ENCODE peak calls at places on chromosome 16, in nine cellular contexts. One of them, this sample, is unnamed.

GRCh38 chr16:81636298-81636960 is 142.7 kb upstream of the PLCG2 start:
- DNase-seq in heart right ventricle: no peak
- DNase-seq in brain microvascular endothelial cell: no peak
- DNase-seq in GM23338: no peak
- DNase-seq in psoas muscle: no peak
- DNase-seq in GM10248: no peak
- DNase-seq in A549: no peak
- DNase-seq in epithelial cell of esophagus: no peak
- DNase-seq in endothelial cell: no peak
- DNase-seq in this sample: no peak

GRCh38 chr16:1002399-1003161 is 21.0 kb downstream of the SOX8 start:
- DNase-seq in heart right ventricle: no peak
- DNase-seq in brain microvascular endothelial cell: peak; percentile 79
- DNase-seq in GM23338: no peak
- DNase-seq in psoas muscle: peak; percentile 63
- DNase-seq in GM10248: no peak
- DNase-seq in A549: peak; percentile 90
- DNase-seq in epithelial cell of esophagus: peak; percentile 6
- DNase-seq in endothelial cell: no peak
- DNase-seq in this sample: no peak

GRCh38 chr16:89048087-89048729 is 45.4 kb upstream of the ACSF3 start:
- DNase-seq in heart right ventricle: no peak
- DNase-seq in brain microvascular endothelial cell: no peak
- DNase-seq in GM23338: peak; percentile 49
- DNase-seq in psoas muscle: peak; percentile 4
- DNase-seq in GM10248: no peak
- DNase-seq in A549: no peak
- DNase-seq in epithelial cell of esophagus: no peak
- DNase-seq in endothelial cell: no peak
- DNase-seq in this sample: peak; percentile 30

GRCh38 chr16:17328971-17329370 is 141.8 kb downstream of the XYLT1 start:
- DNase-seq in heart right ventricle: peak; percentile 19
- DNase-seq in brain microvascular endothelial cell: no peak
- DNase-seq in GM23338: no peak
- DNase-seq in psoas muscle: no peak
- DNase-seq in GM10248: no peak
- DNase-seq in A549: no peak
- DNase-seq in epithelial cell of esophagus: no peak
- DNase-seq in endothelial cell: no peak
- DNase-seq in this sample: no peak

GRCh38 chr16:55701442-55702319 is 45.9 kb downstream of the SLC6A2 start:
- DNase-seq in heart right ventricle: peak; percentile 36
- DNase-seq in brain microvascular endothelial cell: peak; percentile 20
- DNase-seq in GM23338: peak; percentile 74
- DNase-seq in psoas muscle: peak; percentile 58
- DNase-seq in GM10248: peak; percentile 60
- DNase-seq in A549: peak; percentile 47
- DNase-seq in epithelial cell of esophagus: peak; percentile 67
- DNase-seq in endothelial cell: peak; percentile 45
- DNase-seq in this sample: peak; percentile 62

GRCh38 chr16:4114257-4115208 is 1.7 kb downstream of the ADCY9 start:
- DNase-seq in heart right ventricle: peak; percentile 16
- DNase-seq in brain microvascular endothelial cell: no peak
- DNase-seq in GM23338: no peak
- DNase-seq in psoas muscle: no peak
- DNase-seq in GM10248: no peak
- DNase-seq in A549: no peak
- DNase-seq in epithelial cell of esophagus: no peak
- DNase-seq in endothelial cell: no peak
- DNase-seq in this sample: no peak

GRCh38 chr16:55297062-55297909 is 26.7 kb upstream of the IRX6 start:
- DNase-seq in heart right ventricle: no peak
- DNase-seq in brain microvascular endothelial cell: no peak
- DNase-seq in GM23338: peak; percentile 27
- DNase-seq in psoas muscle: peak; percentile 33
- DNase-seq in GM10248: no peak
- DNase-seq in A549: no peak
- DNase-seq in epithelial cell of esophagus: peak; percentile 87
- DNase-seq in endothelial cell: no peak
- DNase-seq in this sample: no peak

GRCh38 chr16:15548482-15548891 is 94.5 kb downstream of the MARF1 start:
- DNase-seq in heart right ventricle: no peak
- DNase-seq in brain microvascular endothelial cell: peak; percentile 18
- DNase-seq in GM23338: no peak
- DNase-seq in psoas muscle: no peak
- DNase-seq in GM10248: no peak
- DNase-seq in A549: peak; percentile 30
- DNase-seq in epithelial cell of esophagus: peak; percentile 31
- DNase-seq in endothelial cell: no peak
- DNase-seq in this sample: no peak

GRCh38 chr16:14360326-14361037 is 269.6 kb downstream of the PARN start:
- DNase-seq in heart right ventricle: no peak
- DNase-seq in brain microvascular endothelial cell: no peak
- DNase-seq in GM23338: no peak
- DNase-seq in psoas muscle: no peak
- DNase-seq in GM10248: no peak
- DNase-seq in A549: no peak
- DNase-seq in epithelial cell of esophagus: peak; percentile 67
- DNase-seq in endothelial cell: no peak
- DNase-seq in this sample: no peak

GRCh38 chr16:20901441-20902112 is 1.0 kb downstream of the LYRM1 start:
- DNase-seq in heart right ventricle: peak; percentile 50
- DNase-seq in brain microvascular endothelial cell: no peak
- DNase-seq in GM23338: peak; percentile 56
- DNase-seq in psoas muscle: peak; percentile 36
- DNase-seq in GM10248: peak; percentile 53
- DNase-seq in A549: peak; percentile 57
- DNase-seq in epithelial cell of esophagus: peak; percentile 89
- DNase-seq in endothelial cell: peak; percentile 39
- DNase-seq in this sample: peak; percentile 54

GRCh38 chr16:47459603-47460002 is 1.3 kb downstream of the ITFG1 start:
- DNase-seq in heart right ventricle: no peak
- DNase-seq in brain microvascular endothelial cell: no peak
- DNase-seq in GM23338: no peak
- DNase-seq in psoas muscle: no peak
- DNase-seq in GM10248: no peak
- DNase-seq in A549: no peak
- DNase-seq in epithelial cell of esophagus: no peak
- DNase-seq in endothelial cell: no peak
- DNase-seq in this sample: no peak

GRCh38 chr16:47460301-47460754 is 535 bp downstream of the ITFG1 start:
- DNase-seq in heart right ventricle: no peak
- DNase-seq in brain microvascular endothelial cell: no peak
- DNase-seq in GM23338: peak; percentile 47
- DNase-seq in psoas muscle: no peak
- DNase-seq in GM10248: no peak
- DNase-seq in A549: peak; percentile 6
- DNase-seq in epithelial cell of esophagus: peak; percentile 39
- DNase-seq in endothelial cell: no peak
- DNase-seq in this sample: no peak

GRCh38 chr16:47458331-47458730 is 2.5 kb downstream of the ITFG1 start:
- DNase-seq in heart right ventricle: no peak
- DNase-seq in brain microvascular endothelial cell: no peak
- DNase-seq in GM23338: no peak
- DNase-seq in psoas muscle: no peak
- DNase-seq in GM10248: no peak
- DNase-seq in A549: no peak
- DNase-seq in epithelial cell of esophagus: no peak
- DNase-seq in endothelial cell: no peak
- DNase-seq in this sample: no peak

GRCh38 chr16:47461598-47462266 is 601 bp downstream of the PHKB start:
- DNase-seq in heart right ventricle: peak; percentile 36
- DNase-seq in brain microvascular endothelial cell: peak; percentile 30
- DNase-seq in GM23338: peak; percentile 60
- DNase-seq in psoas muscle: no peak
- DNase-seq in GM10248: peak; percentile 35
- DNase-seq in A549: peak; percentile 87
- DNase-seq in epithelial cell of esophagus: peak; percentile 78
- DNase-seq in endothelial cell: peak; percentile 54
- DNase-seq in this sample: no peak

GRCh38 chr16:47460755-47461597 is at the start of the genes ITFG1 and PHKB:
- DNase-seq in heart right ventricle: peak; percentile 93
- DNase-seq in brain microvascular endothelial cell: peak; percentile 85
- DNase-seq in GM23338: peak; percentile 95
- DNase-seq in psoas muscle: peak; percentile 96
- DNase-seq in GM10248: peak; percentile 93
- DNase-seq in A549: peak; percentile 94
- DNase-seq in epithelial cell of esophagus: peak; percentile 94
- DNase-seq in endothelial cell: peak; percentile 94
- DNase-seq in this sample: peak; percentile 96
- TF ChIP-seq CTCF in heart right ventricle: no peak
- TF ChIP-seq CTCF in brain microvascular endothelial cell: no peak
- TF ChIP-seq CTCF in GM23338: no peak
- TF ChIP-seq CTCF in psoas muscle: no peak
- TF ChIP-seq CTCF in GM10248: no peak
- TF ChIP-seq CTCF in A549: no peak
- TF ChIP-seq CTCF in epithelial cell of esophagus: no peak
- TF ChIP-seq CTCF in endothelial cell: no peak
- TF ChIP-seq CTCF in this sample: no peak

DNA sequence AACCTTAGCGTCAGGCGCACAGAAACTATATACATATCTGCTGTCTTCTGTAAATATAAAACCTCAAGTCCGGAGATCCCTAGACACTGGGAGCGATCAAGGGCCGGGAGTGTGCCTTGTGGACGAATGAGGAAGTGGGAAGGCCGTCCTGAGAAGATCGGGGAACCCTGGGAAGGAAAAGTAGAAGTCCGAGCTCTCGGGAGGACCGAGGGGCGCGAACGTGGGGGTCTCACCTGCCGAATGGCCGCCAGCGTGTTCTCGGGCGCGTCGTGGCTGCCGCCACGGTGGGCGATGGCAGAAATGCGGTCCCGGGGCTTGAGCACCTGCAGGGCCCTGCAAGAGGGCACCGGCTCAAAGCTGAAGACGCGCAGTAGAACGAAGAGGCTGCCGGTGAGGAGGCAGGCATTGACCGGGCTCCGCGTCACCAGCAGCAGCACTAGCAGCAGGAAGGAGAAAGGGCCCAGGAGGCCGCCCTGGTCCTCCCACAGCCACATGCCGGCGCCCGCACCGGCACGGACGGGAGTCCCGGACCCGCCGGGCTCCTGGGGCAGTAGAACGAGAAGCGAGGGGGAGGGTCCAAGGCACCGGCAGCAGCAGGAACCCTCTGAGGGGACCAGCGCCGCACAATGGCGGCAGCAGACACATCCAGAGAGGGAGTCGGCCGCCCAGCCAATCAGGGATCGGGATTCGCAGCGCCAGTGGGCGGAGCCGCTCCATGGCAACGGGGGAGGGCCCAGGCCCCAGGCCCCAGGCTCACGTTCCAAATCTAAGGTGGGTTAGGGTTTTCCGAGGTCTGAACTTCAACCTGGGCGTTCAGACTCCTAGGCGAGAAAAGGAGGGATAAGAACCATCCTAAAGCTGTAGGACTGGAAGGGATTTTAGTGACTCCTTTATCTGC is at the start of gene GDE1:
- DNase-seq in heart right ventricle: peak; percentile 95
- DNase-seq in brain microvascular endothelial cell: peak; percentile 89
- DNase-seq in GM23338: peak; percentile 98
- DNase-seq in psoas muscle: peak; percentile 94
- DNase-seq in GM10248: peak; percentile 95
- DNase-seq in A549: peak; percentile 90
- DNase-seq in epithelial cell of esophagus: peak; percentile 90
- DNase-seq in endothelial cell: peak; percentile 93
- DNase-seq in this sample: peak; percentile 97
- TF ChIP-seq CTCF in heart right ventricle: peak; percentile 29
- TF ChIP-seq CTCF in brain microvascular endothelial cell: peak; percentile 57
- TF ChIP-seq CTCF in GM23338: peak; percentile 46
- TF ChIP-seq CTCF in psoas muscle: peak; percentile 40
- TF ChIP-seq CTCF in GM10248: peak; percentile 39
- TF ChIP-seq CTCF in A549: no peak
- TF ChIP-seq CTCF in epithelial cell of esophagus: peak; percentile 40
- TF ChIP-seq CTCF in endothelial cell: no peak
- TF ChIP-seq CTCF in this sample: no peak

DNA sequence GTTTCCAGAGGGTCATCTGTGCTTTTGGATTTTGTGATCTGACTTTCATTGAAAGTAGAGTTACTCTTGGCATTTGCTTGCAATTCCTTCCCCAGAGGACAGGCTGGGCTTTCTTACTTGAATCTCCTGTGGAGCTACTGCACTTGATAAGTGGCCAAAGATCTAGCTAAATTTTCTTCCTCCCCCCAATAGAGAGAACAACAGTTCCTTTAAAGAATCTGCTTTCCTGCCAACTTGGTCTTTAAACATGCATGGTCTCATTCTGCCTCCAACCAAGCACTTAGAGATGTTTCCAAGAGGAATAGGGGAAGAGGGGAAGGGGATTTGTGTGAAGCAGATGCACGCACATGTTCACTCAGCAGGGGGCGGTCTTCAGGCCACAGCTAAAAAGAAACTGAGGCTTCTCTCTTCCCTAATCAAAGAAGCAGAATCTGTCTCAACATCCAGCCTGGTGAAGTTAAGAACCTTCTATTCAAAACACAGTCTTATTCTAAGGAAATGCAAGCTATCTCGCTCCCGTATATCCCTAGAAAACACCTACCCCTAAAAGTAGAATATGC is 229.6 kb downstream of the ZFHX3 start:
- DNase-seq in heart right ventricle: no peak
- DNase-seq in brain microvascular endothelial cell: no peak
- DNase-seq in GM23338: peak; percentile 67
- DNase-seq in psoas muscle: no peak
- DNase-seq in GM10248: no peak
- DNase-seq in A549: no peak
- DNase-seq in epithelial cell of esophagus: no peak
- DNase-seq in endothelial cell: peak; percentile 23
- DNase-seq in this sample: no peak
- TF ChIP-seq CTCF in heart right ventricle: no peak
- TF ChIP-seq CTCF in brain microvascular endothelial cell: peak; percentile 41
- TF ChIP-seq CTCF in GM23338: peak; percentile 67
- TF ChIP-seq CTCF in psoas muscle: no peak
- TF ChIP-seq CTCF in GM10248: no peak
- TF ChIP-seq CTCF in A549: no peak
- TF ChIP-seq CTCF in epithelial cell of esophagus: no peak
- TF ChIP-seq CTCF in endothelial cell: peak; percentile 66
- TF ChIP-seq CTCF in this sample: peak; percentile 44

GRCh38 chr16:2031081-2031577 is 4.4 kb downstream of the NHERF2 start:
- DNase-seq in heart right ventricle: peak; percentile 87
- DNase-seq in brain microvascular endothelial cell: no peak
- DNase-seq in GM23338: no peak
- DNase-seq in psoas muscle: peak; percentile 52
- DNase-seq in GM10248: no peak
- DNase-seq in A549: no peak
- DNase-seq in epithelial cell of esophagus: no peak
- DNase-seq in endothelial cell: no peak
- DNase-seq in this sample: no peak

GRCh38 chr16:2028620-2029220 is 2.0 kb downstream of the NHERF2 start:
- DNase-seq in heart right ventricle: no peak
- DNase-seq in brain microvascular endothelial cell: no peak
- DNase-seq in GM23338: no peak
- DNase-seq in psoas muscle: no peak
- DNase-seq in GM10248: no peak
- DNase-seq in A549: no peak
- DNase-seq in epithelial cell of esophagus: no peak
- DNase-seq in endothelial cell: no peak
- DNase-seq in this sample: no peak

GRCh38 chr16:2029350-2029749 is 2.6 kb downstream of the NHERF2 start:
- DNase-seq in heart right ventricle: peak; percentile 13
- DNase-seq in brain microvascular endothelial cell: no peak
- DNase-seq in GM23338: peak; percentile 4
- DNase-seq in psoas muscle: no peak
- DNase-seq in GM10248: no peak
- DNase-seq in A549: no peak
- DNase-seq in epithelial cell of esophagus: no peak
- DNase-seq in endothelial cell: no peak
- DNase-seq in this sample: no peak

GRCh38 chr16:2028146-2028545 is 1.4 kb downstream of the NHERF2 start:
- DNase-seq in heart right ventricle: no peak
- DNase-seq in brain microvascular endothelial cell: no peak
- DNase-seq in GM23338: no peak
- DNase-seq in psoas muscle: no peak
- DNase-seq in GM10248: no peak
- DNase-seq in A549: no peak
- DNase-seq in epithelial cell of esophagus: no peak
- DNase-seq in endothelial cell: no peak
- DNase-seq in this sample: no peak

GRCh38 chr16:2030036-2030435 is 3.3 kb downstream of the NHERF2 start:
- DNase-seq in heart right ventricle: no peak
- DNase-seq in brain microvascular endothelial cell: no peak
- DNase-seq in GM23338: no peak
- DNase-seq in psoas muscle: no peak
- DNase-seq in GM10248: no peak
- DNase-seq in A549: no peak
- DNase-seq in epithelial cell of esophagus: no peak
- DNase-seq in endothelial cell: no peak
- DNase-seq in this sample: no peak
- TF ChIP-seq CTCF in heart right ventricle: no peak
- TF ChIP-seq CTCF in brain microvascular endothelial cell: no peak
- TF ChIP-seq CTCF in GM23338: no peak
- TF ChIP-seq CTCF in psoas muscle: no peak
- TF ChIP-seq CTCF in GM10248: no peak
- TF ChIP-seq CTCF in A549: no peak
- TF ChIP-seq CTCF in epithelial cell of esophagus: no peak
- TF ChIP-seq CTCF in endothelial cell: no peak
- TF ChIP-seq CTCF in this sample: no peak